ENCODE peak calls at places on chromosomes 13 and 19, in seven cellular contexts. E is esophagus muscularis mucosa; D is MM.1S; Q is A549; P is GM23248; J is CD8-positive, alpha-beta T cell; U is thyroid gland. Y is an unnamed sample.
A peak's percentile ranks its signal among the peaks of the same experiment; 100 is the strongest.

GRCh38 chr19:18049390-18049789 is 37.3 kb downstream of the IL12RB1 start:
- DNase-seq in E (no peak), D (no peak), Q (no peak), P (peak; percentile 63), J (no peak), U (peak; percentile 95), Y (no peak)

GRCh38 chr19:860481-861098 is 1.1 kb downstream of the CFD start:
- DNase-seq in E (peak; percentile 94), D (peak; percentile 69), Q (peak; percentile 89), P (peak; percentile 85), J (peak; percentile 57), U (peak; percentile 68), Y (peak; percentile 87)

GRCh38 chr19:10543420-10544241 is at the start of gene ATG4D:
- DNase-seq in E (peak; percentile 94), D (peak; percentile 90), Q (peak; percentile 60), P (peak; percentile 89), J (peak; percentile 78), U (peak; percentile 95), Y (peak; percentile 97)

GRCh38 chr13:98581971-98582702 is 5.2 kb upstream of the STK24 start:
- DNase-seq in E (no peak), D (no peak), Q (no peak), P (peak; percentile 86), J (no peak), U (peak; percentile 59), Y (no peak)

GRCh38 chr13:107211073-107211472 is 643.1 kb upstream of the ARGLU1 start:
- DNase-seq in E (no peak), D (peak; percentile 69), Q (peak; percentile 61), P (peak; percentile 96), J (peak; percentile 20), U (peak; percentile 70), Y (peak; percentile 81)

GRCh38 chr13:50358221-50358620 is 343.0 kb downstream of the KCNRG start:
- DNase-seq in E (peak; percentile 74), D (no peak), Q (no peak), P (no peak), J (no peak), U (no peak), Y (no peak)

GRCh38 chr13:65456150-65456912 is 1773.8 kb downstream of the PCDH9 start:
- DNase-seq in E (no peak), D (no peak), Q (no peak), P (no peak), J (no peak), U (no peak), Y (no peak)

GRCh38 chr19:8397746-8398721 is 7.9 kb downstream of the RAB11B start:
- DNase-seq in E (no peak), D (no peak), Q (no peak), P (no peak), J (no peak), U (peak; percentile 98), Y (no peak)

GRCh38 chr19:1568320-1569019 is at the start of gene MEX3D:
- DNase-seq in E (no peak), D (peak; percentile 90), Q (peak; percentile 67), P (peak; percentile 88), J (peak; percentile 73), U (peak; percentile 78), Y (peak; percentile 83)

GRCh38 chr13:97359181-97360057 is 74.5 kb upstream of the RAP2A start:
- DNase-seq in E (no peak), D (peak; percentile 47), Q (peak; percentile 74), P (peak; percentile 90), J (peak; percentile 45), U (peak; percentile 35), Y (peak; percentile 54)

GRCh38 chr19:18167975-18168645 is 5.5 kb upstream of the IFI30 start:
- DNase-seq in E (no peak), D (peak; percentile 55), Q (no peak), P (peak; percentile 62), J (peak; percentile 65), U (peak; percentile 37), Y (no peak)

GRCh38 chr19:677201-677600 is 1.0 kb downstream of the FSTL3 start:
- DNase-seq in E (no peak), D (no peak), Q (peak; percentile 86), P (peak; percentile 93), J (no peak), U (peak; percentile 67), Y (peak; percentile 49)

GRCh38 chr13:82370306-82370705 is 1512.0 kb downstream of the SLITRK1 start:
- DNase-seq in E (no peak), D (no peak), Q (no peak), P (no peak), J (no peak), U (no peak), Y (no peak)

GRCh38 chr19:24166055-24166454 is 79.1 kb downstream of the ZNF254 start:
- DNase-seq in E (no peak), D (no peak), Q (no peak), P (peak; percentile 43), J (no peak), U (no peak), Y (no peak)

GRCh38 chr19:41753159-41753558 is 2.2 kb upstream of the CEACAM6 start:
- DNase-seq in E (no peak), D (peak; percentile 50), Q (peak; percentile 65), P (peak; percentile 52), J (peak; percentile 77), U (peak; percentile 54), Y (peak; percentile 78)

GRCh38 chr19:46977548-46977947 is 42.1 kb upstream of the NPAS1 start:
- DNase-seq in E (no peak), D (no peak), Q (no peak), P (peak; percentile 35), J (no peak), U (no peak), Y (no peak)

GRCh38 chr19:41350735-41351338 is 2.9 kb downstream of the TGFB1 start:
- DNase-seq in E (no peak), D (no peak), Q (no peak), P (peak; percentile 53), J (no peak), U (no peak), Y (no peak)

GRCh38 chr19:5220361-5220760 is 120.3 kb downstream of the PTPRS start:
- DNase-seq in E (no peak), D (no peak), Q (no peak), P (no peak), J (no peak), U (no peak), Y (no peak)

DNA sequence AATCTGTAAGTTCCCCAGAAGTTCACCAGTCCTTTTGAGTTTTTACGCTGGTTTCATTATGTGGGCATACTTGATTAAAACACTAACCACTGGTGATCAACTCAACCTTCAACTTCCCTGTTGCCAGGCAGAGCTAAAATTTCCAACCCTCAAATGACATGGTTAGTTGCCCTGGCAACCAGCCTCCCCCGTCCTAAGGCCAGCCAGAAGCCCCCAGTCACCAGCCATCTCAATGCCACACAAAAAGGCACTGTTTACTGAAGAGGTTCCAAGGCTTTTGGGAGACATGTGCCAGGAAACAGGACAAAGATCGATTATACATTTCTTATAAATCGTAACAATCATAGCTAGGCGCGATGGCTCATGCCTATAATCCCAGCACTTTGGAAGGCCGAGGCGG is 1.6 kb downstream of the ZNF649 start:
- DNase-seq in E (no peak), D (no peak), Q (no peak), P (no peak), J (no peak), U (no peak), Y (no peak)
- H3K4me3 ChIP-seq in E (peak overlapping the region; percentile 66), D (no peak overlapping the region), Q (no peak overlapping the region), P (peak overlapping the region; percentile 92), J (no peak overlapping the region), U (no peak overlapping the region), Y (no peak overlapping the region)

DNA sequence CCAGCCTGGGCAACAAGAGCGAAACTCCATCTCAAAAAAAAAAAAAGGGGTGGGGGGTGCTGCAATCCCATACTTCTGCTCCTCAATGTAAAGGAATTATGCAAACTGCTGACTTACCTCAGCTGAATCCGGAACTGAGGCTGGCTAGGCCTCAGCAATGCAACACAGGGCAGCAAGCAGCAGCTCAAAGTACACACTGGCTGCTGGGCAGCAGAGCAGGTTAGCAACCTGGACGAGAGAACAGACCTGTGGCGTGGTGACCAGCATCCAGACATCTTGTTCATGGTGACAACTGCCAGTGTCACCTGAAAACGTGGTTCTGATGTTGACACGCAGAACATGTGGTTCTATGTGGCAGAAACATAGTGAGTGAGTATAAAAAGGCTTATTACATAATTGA is 28.1 kb downstream of the ZNF14 start:
- DNase-seq in E (no peak), D (no peak), Q (no peak), P (no peak), J (no peak), U (no peak), Y (no peak)
- H3K9me3 ChIP-seq in E (peaks cover 20% of the 10 kb centered on the region), D (no peaks in the 10 kb centered on the region), Q (peaks cover 45% of the 10 kb centered on the region), P (peaks cover 6% of the 10 kb centered on the region), J (peaks cover 48% of the 10 kb centered on the region), U (peaks cover 5% of the 10 kb centered on the region), Y (peaks cover 9% of the 10 kb centered on the region)

DNA sequence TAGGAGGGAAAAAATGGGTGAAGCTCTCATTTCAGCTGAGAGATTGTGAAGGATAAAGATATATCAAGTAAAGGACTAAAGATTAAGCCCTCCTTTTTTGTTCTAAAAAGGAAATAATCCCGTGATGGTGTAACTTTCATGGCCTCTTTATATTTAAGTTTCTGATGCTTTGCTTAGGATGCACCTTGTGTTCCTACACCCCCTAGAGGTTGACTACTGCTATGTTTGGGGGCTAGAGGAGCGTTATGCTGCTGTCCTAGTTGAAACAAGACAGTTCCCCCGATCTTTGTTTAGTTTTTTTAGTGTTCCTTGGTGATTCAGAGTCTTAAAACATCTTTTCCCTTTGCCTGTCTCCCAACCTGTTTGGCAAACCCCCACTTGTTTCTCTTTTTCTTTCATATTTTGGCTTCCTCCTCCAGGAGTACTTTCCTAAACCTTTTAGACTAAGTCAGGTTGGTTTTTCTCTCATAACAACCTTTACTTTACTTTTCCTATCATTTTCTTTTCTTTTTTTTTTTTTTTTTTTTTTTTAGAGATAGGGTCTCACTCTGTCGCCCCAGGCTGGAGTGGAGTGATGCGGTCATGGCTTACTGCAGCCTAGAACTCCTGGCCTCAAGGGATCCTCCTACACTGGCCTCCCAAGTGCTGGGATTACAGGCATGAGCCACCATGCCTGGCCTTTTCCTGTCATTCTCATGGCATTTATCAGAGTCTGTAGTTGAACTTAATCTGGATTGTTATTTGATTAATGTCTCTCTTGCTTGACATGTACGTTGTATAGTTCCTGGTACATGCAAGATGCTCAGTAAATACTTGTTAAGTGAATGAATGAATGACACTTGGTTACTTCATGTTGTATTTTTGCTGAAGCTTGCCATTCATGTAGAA is 2.8 kb downstream of the UBA2 start:
- DNase-seq in E (no peak), D (peak; percentile 77), Q (peak; percentile 84), P (peak; percentile 73), J (peak; percentile 39), U (peak; percentile 2), Y (peak; percentile 49)
- H3K4me3 ChIP-seq in E (peak overlapping the region; percentile 76), D (peak overlapping the region; percentile 81), Q (no peak overlapping the region), P (peak overlapping the region; percentile 89), J (no peak overlapping the region), U (no peak overlapping the region), Y (no peak overlapping the region)

DNA sequence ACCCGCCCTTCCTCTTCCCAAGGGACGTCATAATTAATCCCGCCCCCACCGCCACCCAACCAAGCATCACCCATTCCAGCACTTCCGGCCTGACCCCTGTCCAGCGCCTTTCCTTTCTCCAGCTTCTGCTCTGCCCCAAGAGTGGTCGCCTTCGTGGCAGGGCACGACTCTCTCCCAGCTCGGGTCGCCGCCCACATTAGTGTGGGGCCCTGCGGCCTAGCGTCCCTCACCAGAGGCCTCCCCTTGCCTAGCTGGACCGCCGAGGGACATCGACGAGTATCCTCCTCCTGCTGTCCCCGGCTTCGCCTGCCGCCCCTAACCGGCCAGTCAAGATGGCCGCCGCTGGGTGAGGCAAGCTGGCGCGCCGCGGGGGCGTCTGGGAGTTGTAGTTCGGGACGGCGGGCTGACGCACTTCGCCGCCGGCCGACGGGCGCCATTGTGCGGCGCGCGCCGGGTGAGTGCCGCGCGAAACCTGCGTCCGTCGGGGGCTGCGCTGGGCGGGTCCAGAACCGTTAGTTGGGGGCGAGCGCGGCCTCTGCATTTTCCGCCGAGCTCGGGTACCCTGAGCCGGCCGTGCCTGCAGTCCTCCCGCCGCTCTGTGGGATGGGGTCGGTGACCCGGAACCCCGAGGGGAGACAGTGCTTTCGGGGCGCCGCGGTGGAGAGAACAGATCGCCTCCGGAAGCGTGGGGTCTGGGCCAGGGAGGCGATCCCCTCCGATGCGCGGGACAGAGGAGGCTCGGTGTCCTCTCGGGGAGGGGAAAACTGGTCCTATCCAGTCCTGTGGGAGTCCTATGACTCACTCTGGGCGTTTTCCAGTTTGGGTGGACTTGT is at the start of gene ZNF274:
- DNase-seq in E (peak; percentile 96), D (peak; percentile 85), Q (peak; percentile 98), P (peak; percentile 97), J (peak; percentile 93), U (peak; percentile 95), Y (peak; percentile 96)
- H3K9me3 ChIP-seq in E (peaks cover 13% of the 10 kb centered on the region), D (no peaks in the 10 kb centered on the region), Q (peaks cover 95% of the 10 kb centered on the region), P (peaks cover 14% of the 10 kb centered on the region), J (peaks cover 62% of the 10 kb centered on the region), U (no peaks in the 10 kb centered on the region), Y (peaks cover 60% of the 10 kb centered on the region)